ENCODE peak calls at places on chromosomes 3 and 15, in six cellular contexts. C is mammary epithelial cell, Z is left kidney, F is NCI-H1092, X is tibial nerve, N is SW 1271. D is an unnamed sample.

GRCh38 chr15:29003446-29004233 is 117.9 kb downstream of the APBA2 start:
- DNase-seq in C (peak), X (no peak), N (no peak), F (no peak), Z (no peak), D (no peak)

GRCh38 chr3:142645236-142645793 is 49.1 kb downstream of the PLS1 start:
- DNase-seq in X (no peak), N (peak), Z (peak), F (no peak), C (peak), D (no peak)

GRCh38 chr15:41241251-41241964 is 10.3 kb downstream of the CHP1 start:
- DNase-seq in X (no peak), N (no peak), F (peak), Z (peak), C (no peak), D (no peak)

GRCh38 chr3:114668099-114668498 is 374.3 kb downstream of the TIGIT start:
- DNase-seq in Z (no peak), N (no peak), C (no peak), F (no peak), X (no peak), D (peak)

GRCh38 chr15:69568621-69569020 is 116.0 kb downstream of the RPLP1 start:
- DNase-seq in F (no peak), Z (no peak), X (peak), N (no peak), C (peak), D (no peak)

GRCh38 chr3:130850044-130850797 is 43.7 kb upstream of the ATP2C1 start:
- DNase-seq in N (no peak), F (peak), X (peak), Z (peak), C (peak), D (no peak)

GRCh38 chr3:86702381-86702958 is 288.5 kb downstream of the VGLL3 start:
- DNase-seq in C (no peak), N (peak), F (no peak), Z (no peak), X (no peak), D (no peak)

GRCh38 chr3:40104441-40104840 is 205.1 kb upstream of the EIF1B start:
- DNase-seq in C (no peak), F (no peak), X (no peak), N (no peak), Z (no peak), D (no peak)

GRCh38 chr15:101438482-101439284 is 50.8 kb downstream of the PCSK6 start:
- DNase-seq in N (no peak), Z (peak), C (no peak), F (no peak), X (no peak), D (no peak)

GRCh38 chr15:68431037-68431791 is 749 bp downstream of the ITGA11 start:
- DNase-seq in X (no peak), F (no peak), C (peak), Z (peak), N (no peak), D (no peak)

GRCh38 chr3:34012102-34012461 is 213.7 kb downstream of the PDCD6IP start:
- DNase-seq in N (peak), Z (no peak), C (peak), F (no peak), X (peak), D (no peak)

GRCh38 chr3:159852821-159853505 is 135.7 kb upstream of the IL12A start:
- DNase-seq in Z (peak), X (peak), C (peak), F (no peak), N (peak), D (peak)

GRCh38 chr3:181417748-181418147 is 294.0 kb upstream of the SOX2 start:
- DNase-seq in N (no peak), C (peak), X (no peak), Z (peak), F (no peak), D (no peak)

GRCh38 chr3:138068579-138069174 is 46.7 kb downstream of the DZIP1L start:
- DNase-seq in N (peak), X (peak), C (peak), Z (peak), F (peak), D (peak)

GRCh38 chr3:11452988-11453847 is 181.0 kb downstream of the ATG7 start:
- DNase-seq in Z (peak), N (no peak), X (no peak), C (peak), F (no peak), D (no peak)

GRCh38 chr15:93476491-93477176 is 387.6 kb upstream of the RGMA start:
- DNase-seq in X (no peak), Z (no peak), F (no peak), N (no peak), C (peak), D (no peak)

GRCh38 chr15:99443768-99444446 is 121.9 kb upstream of the MEF2A start:
- DNase-seq in F (no peak), C (no peak), Z (no peak), N (no peak), X (no peak), D (no peak)

GRCh38 chr15:42253300-42253699 is 19.7 kb upstream of the GANC start:
- DNase-seq in F (no peak), X (no peak), N (no peak), C (no peak), Z (no peak), D (peak)

GRCh38 chr3:88235102-88235501 is 85.3 kb downstream of the C3orf38 start:
- DNase-seq in X (no peak), N (no peak), C (peak), Z (no peak), F (no peak), D (no peak)

GRCh38 chr3:192422998-192423349 is 304.4 kb downstream of the FGF12 start:
- DNase-seq in Z (peak), N (peak), C (no peak), F (peak), X (no peak), D (no peak)

GRCh38 chr3:170848294-170848917 is 21.6 kb downstream of the RPL22L1 start:
- DNase-seq in N (peak), F (no peak), Z (no peak), C (no peak), X (no peak), D (no peak)

GRCh38 chr3:10475983-10476382 is 29.4 kb downstream of the ATP2B2 start:
- DNase-seq in X (no peak), Z (no peak), F (no peak), N (no peak), C (no peak), D (no peak)

GRCh38 chr3:122030381-122031122 is 8.5 kb upstream of the ILDR1 start:
- DNase-seq in C (no peak), N (no peak), X (no peak), Z (no peak), F (no peak), D (no peak)

GRCh38 chr3:17602126-17602525 is 140.3 kb downstream of the TBC1D5 start:
- DNase-seq in Z (no peak), C (peak), N (no peak), X (no peak), F (no peak), D (no peak)

GRCh38 chr15:57969355-57969754 is 96.2 kb downstream of the ALDH1A2 start:
- DNase-seq in X (no peak), F (no peak), N (no peak), C (peak), Z (peak), D (no peak)

GRCh38 chr3:115792206-115792955 is 169.1 kb downstream of the GAP43 start:
- DNase-seq in F (no peak), C (peak), X (no peak), N (no peak), Z (peak), D (no peak)

GRCh38 chr3:167798443-167798842 is 62.9 kb downstream of the SERPINI1 start:
- DNase-seq in F (no peak), Z (no peak), C (no peak), X (no peak), N (no peak), D (no peak)

GRCh38 chr15:33086500-33087141 is 107.9 kb downstream of the FMN1 start:
- DNase-seq in F (no peak), C (peak), N (peak), X (no peak), Z (peak), D (no peak)

GRCh38 chr15:85178366-85178765 is 196.7 kb downstream of the PDE8A start:
- DNase-seq in N (no peak), C (no peak), X (no peak), Z (peak), F (no peak), D (no peak)

GRCh38 chr15:85379403-85380131 is 836 bp upstream of the AKAP13 start:
- DNase-seq in N (peak), Z (peak), X (peak), C (peak), F (no peak), D (peak)

D was measured in lung.